ENCODE peak calls at places on chromosomes 7 and 10, in seven cellular contexts. O is HepG2, R is HCT116, C is K562, H is H1, X is SK-N-SH, M is GM12878. S is an unnamed sample.

GRCh38 chr7:41855798-41856197 is 152.9 kb upstream of the INHBA start:
- DNase-seq in O (no peak), H (no peak), R (no peak), X (no peak), M (no peak), C (no peak), S (no peak)

GRCh38 chr7:24882989-24883631 is 96.9 kb downstream of the OSBPL3 start:
- DNase-seq in R (no peak), M (no peak), H (no peak), O (no peak), X (no peak), C (no peak), S (no peak)

GRCh38 chr10:69428138-69428537 is 11.4 kb upstream of the TACR2 start:
- DNase-seq in O (no peak), X (no peak), H (no peak), R (no peak), M (no peak), C (no peak), S (no peak)

GRCh38 chr7:98051118-98051744 is 55.4 kb upstream of the LMTK2 start:
- DNase-seq in R (peak), M (no peak), H (peak), C (peak), O (peak), X (peak), S (no peak)

GRCh38 chr7:28703054-28703765 is 254.9 kb downstream of the TRIL start:
- DNase-seq in X (no peak), O (no peak), H (no peak), R (no peak), C (no peak), M (no peak), S (no peak)

GRCh38 chr7:48158404-48158803 is 12.9 kb upstream of the ABCA13 start:
- DNase-seq in R (no peak), X (no peak), C (no peak), H (no peak), M (no peak), O (no peak), S (no peak)

GRCh38 chr7:158865462-158865922 is 9.1 kb downstream of the DYNC2I1 start:
- DNase-seq in O (peak), C (peak), M (no peak), R (no peak), H (no peak), X (no peak), S (no peak)

GRCh38 chr10:100148353-100149211 is 37.2 kb downstream of the ERLIN1 start:
- DNase-seq in M (peak), X (no peak), R (peak), H (no peak), O (peak), C (no peak), S (peak)

GRCh38 chr10:26737730-26738129 is 40.2 kb downstream of the PDSS1 start:
- DNase-seq in C (no peak), O (no peak), H (no peak), R (no peak), X (no peak), M (peak), S (no peak)

GRCh38 chr7:29841926-29842671 is 35.8 kb downstream of the WIPF3 start:
- DNase-seq in C (no peak), M (no peak), H (no peak), O (no peak), X (no peak), R (no peak), S (no peak)

GRCh38 chr10:124039432-124040086 is 53.8 kb downstream of the CHST15 start:
- DNase-seq in C (no peak), R (no peak), M (no peak), O (no peak), H (no peak), X (peak), S (no peak)

GRCh38 chr7:158239290-158239981 is 348.2 kb downstream of the PTPRN2 start:
- DNase-seq in M (no peak), R (no peak), O (no peak), C (peak), H (no peak), X (peak), S (no peak)

GRCh38 chr7:1457059-1457948 is 2.0 kb downstream of the MICALL2 start:
- DNase-seq in M (no peak), H (no peak), X (no peak), O (peak), C (no peak), R (no peak), S (no peak)

GRCh38 chr10:96614515-96614914 is 27.7 kb upstream of the TM9SF3 start:
- DNase-seq in M (no peak), O (peak), H (no peak), R (peak), X (peak), C (peak), S (no peak)

DNA sequence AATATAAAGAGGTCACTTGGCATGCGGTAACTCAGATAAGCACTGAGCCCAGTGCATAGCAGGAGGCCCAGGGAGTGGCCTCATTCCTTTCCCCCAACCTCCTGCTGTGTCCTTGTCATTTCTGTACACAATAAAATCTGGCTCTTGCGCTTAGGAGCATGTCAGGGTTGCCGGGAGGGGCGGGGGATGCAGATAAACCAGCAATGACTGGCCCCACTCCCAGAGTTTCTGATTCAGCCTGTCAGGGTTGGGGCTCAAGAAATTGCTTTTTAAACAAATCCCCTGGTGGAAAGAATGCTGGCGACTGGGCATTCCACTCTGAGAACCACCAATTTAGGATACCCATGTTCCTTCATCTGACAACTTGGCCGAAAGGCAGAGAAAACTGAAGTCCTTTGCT is 376.5 kb downstream of the TCERG1L start:
- DNase-seq in R (no peak), X (no peak), M (no peak), C (no peak), H (no peak), O (no peak), S (no peak)
- TF ChIP-seq CTCF in R (no peak), X (no peak), M (no peak), C (no peak), H (no peak), O (no peak), S (no peak)

DNA sequence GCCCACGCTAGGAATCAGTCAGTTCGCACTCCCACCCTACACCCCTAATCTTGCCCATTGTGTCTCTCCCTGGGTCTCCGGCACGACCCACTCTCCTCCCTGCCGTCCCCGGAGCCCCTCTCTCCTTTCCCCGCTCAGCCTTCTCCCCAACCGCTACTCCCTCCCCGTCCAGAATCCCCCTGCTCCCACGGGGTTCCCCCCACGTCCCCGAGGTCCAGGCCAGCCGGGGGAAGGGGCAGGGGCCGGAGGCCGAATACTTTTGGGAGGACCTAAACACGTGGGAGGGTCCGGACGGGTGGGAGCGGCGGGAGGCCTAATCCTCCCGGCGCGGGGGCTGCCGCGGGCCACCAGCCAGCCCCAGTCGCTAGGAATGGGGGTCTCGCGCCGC is 560 bp downstream of the RARRES2 start:
- DNase-seq in H (no peak), X (no peak), C (peak), R (no peak), O (no peak), M (no peak), S (no peak)
- H3K4me3 ChIP-seq in H (peak), X (no peak), C (no peak), R (no peak), O (peak), M (no peak), S (no peak)

DNA sequence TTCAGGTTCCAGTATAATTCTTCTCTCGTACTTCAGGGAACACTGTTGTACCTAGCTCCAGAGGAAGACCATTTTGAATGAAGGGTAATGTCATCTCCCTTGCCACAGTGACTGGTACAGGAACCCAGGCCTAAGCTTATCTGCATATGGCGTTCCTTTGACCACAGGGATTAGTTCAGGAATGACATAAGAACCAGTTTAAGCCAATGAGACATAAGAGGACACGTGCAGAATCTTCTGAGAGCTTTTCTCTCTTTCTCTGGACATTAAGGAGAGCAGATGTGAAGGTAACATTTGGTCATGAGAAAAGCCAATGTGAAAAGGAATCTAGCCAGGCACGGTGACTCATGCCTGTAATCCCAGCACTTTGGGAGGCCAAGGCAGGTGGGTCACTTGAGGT is 21.8 kb upstream of the HIBADH start:
- DNase-seq in C (no peak), X (no peak), M (no peak), R (no peak), O (no peak), H (no peak), S (no peak)
- TF ChIP-seq SIN3A in C (no peak), X (no peak), M (no peak), R (no peak), O (no peak), H (no peak), S (no peak)

GRCh38 chr10:49834201-49834600 is 72.1 kb upstream of the OGDHL start:
- DNase-seq in X (no peak), O (no peak), M (no peak), C (no peak), R (no peak), H (no peak), S (no peak)
- TF ChIP-seq CTCF in X (no peak), O (no peak), M (no peak), C (no peak), R (no peak), H (no peak), S (no peak)

GRCh38 chr10:3030765-3031164 is 36.6 kb upstream of the PFKP start:
- DNase-seq in H (no peak), C (no peak), R (no peak), X (no peak), O (no peak), M (no peak), S (no peak)
- H3K4me3 ChIP-seq in H (no peak), C (no peak), R (no peak), X (no peak), O (no peak), M (no peak), S (no peak)

GRCh38 chr7:74568658-74569057 is 88.9 kb upstream of the GTF2I start:
- DNase-seq in O (no peak), H (no peak), M (no peak), R (no peak), X (no peak), C (no peak), S (no peak)
- TF ChIP-seq SIN3A in O (no peak), H (no peak), M (no peak), R (no peak), X (no peak), C (no peak), S (no peak)

GRCh38 chr7:116988363-116988989 is 35.2 kb downstream of the ST7 start:
- DNase-seq in R (no peak), X (peak), O (no peak), H (no peak), M (no peak), C (no peak), S (no peak)
- TF ChIP-seq CTCF in R (no peak), X (peak), O (no peak), H (no peak), M (no peak), C (peak), S (peak)

DNA sequence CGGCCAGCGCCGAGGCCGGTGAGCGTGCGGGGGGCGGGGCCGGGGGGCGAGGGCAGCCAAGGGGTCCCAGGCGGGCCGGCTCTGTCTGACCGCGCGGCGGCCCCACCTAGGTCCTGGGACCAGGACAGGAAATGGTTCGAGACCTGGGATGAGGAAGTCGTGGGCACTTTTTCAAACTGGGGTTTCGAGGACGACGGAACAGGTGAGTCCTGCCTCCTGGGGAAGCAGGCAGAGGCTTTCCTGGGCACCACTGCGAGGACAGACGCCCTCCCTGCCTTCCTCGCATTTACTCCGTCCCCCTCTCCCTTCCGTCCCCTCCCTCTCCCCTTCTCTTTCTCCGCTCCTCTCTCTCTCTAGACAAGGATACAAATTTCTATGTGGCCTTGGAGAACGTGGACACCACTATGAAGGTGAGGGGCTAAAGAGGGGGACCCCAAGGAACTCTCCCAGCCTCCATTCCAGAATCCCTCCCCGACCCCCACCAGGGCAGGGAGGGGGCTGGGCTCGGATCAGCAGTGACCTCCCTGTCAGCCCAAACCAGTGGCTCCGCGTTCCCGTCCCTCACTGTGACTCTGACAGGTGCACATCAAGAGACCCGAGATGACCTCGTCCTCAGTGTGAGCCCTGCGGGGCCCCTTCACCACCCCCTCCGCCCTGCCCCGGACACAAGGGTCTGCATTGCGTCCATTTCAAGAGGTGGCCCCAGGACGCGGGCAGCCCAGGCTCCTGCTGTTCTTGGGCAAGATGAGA is 2.6 kb upstream of the MUC12 start:
- DNase-seq in X (peak), H (no peak), M (no peak), O (no peak), C (peak), R (no peak), S (no peak)
- H3K4me3 ChIP-seq in X (peak), H (peak), M (no peak), O (no peak), C (peak), R (peak), S (peak)

DNA sequence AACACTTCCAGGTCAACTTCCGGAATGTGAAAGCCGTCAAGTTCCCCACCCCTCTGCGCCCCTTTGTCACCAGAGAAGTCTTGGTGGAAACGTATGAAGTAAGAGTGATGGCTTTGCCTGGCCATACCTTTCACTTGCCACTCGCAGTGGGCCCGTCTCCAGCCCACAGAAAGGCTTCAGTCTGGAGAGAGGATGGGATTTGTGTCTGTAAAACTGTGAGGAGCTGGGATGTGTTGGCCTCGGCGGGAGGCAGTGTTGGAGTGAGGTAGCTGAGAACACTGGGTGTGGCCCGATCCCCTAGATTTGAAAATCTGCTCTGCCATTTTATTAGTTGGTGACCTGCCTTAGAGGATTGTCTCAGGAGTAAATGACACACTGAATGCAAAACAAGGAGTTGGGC is 6.4 kb downstream of the ADCK2 start:
- DNase-seq in X (no peak), R (no peak), H (no peak), C (no peak), M (no peak), O (no peak), S (no peak)
- TF ChIP-seq SIN3A in X (no peak), R (no peak), H (no peak), C (no peak), M (no peak), O (no peak), S (no peak)

DNA sequence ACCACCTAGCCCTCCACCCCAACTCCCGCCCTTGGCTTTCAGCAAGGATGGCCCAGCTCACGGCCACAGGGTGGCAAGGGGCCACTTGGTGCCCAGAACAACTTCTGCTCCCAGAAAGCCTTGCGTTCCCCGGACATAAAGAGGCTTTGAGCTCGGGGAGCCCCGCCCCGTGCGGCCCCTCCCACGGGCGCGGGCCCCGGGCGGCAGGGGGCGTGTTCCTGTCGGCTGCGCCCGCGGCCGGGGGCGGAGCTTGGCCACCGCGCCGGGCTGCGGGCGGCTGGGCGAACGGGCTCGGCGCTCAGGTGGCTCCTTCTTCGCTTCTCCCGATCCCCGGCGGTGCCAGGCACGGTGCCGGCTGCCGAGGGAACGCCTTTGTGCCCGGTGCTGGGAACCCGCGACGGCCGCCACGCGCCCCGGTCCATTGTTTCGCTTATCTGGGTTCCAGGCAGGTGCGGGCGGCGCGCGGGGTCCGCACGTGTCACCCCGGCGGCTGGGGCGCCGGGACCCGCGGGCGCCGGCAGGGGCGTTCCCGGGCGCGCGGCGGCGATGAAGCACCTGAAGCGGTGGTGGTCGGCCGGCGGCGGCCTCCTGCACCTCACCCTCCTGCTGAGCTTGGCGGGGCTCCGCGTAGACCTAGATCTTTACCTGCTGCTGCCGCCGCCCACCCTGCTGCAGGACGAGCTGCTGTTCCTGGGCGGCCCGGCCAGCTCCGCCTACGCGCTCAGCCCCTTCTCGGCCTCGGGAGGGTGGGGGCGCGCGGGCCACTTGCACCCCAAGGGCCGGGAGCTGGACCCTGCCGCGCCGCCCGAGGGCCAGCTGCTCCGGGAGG is at the start of gene NFE2L3:
- DNase-seq in O (peak), R (peak), C (peak), H (no peak), X (peak), M (no peak), S (no peak)
- TF ChIP-seq CTCF in O (peak), R (no peak), C (peak), H (peak), X (no peak), M (peak), S (peak)